ENCODE peak calls at places on chromosomes 6 and 20, in six cellular contexts. N, L, I, M, F and C are unnamed samples.

GRCh38 chr6:37633581-37634237 is 64.0 kb downstream of the MDGA1 start:
- DNase-seq in M (no peak), F (no peak), I (no peak), L (no peak), N (no peak), C (no peak)

GRCh38 chr6:3746696-3747095 is 4.8 kb downstream of the PXDC1 start:
- DNase-seq in N (no peak), F (no peak), I (no peak), M (no peak), L (no peak), C (no peak)

GRCh38 chr6:163436843-163437242 is 22.3 kb downstream of the QKI start:
- DNase-seq in I (no peak), M (no peak), F (no peak), N (no peak), L (no peak), C (no peak)

GRCh38 chr6:16925461-16925860 is 164.2 kb upstream of the ATXN1 start:
- DNase-seq in F (no peak), L (no peak), I (no peak), N (no peak), M (no peak), C (no peak)

GRCh38 chr6:150427823-150428222 is 59.0 kb downstream of the IYD start:
- DNase-seq in I (no peak), N (no peak), M (no peak), F (no peak), L (no peak), C (no peak)

GRCh38 chr20:50695144-50695872 is 4.0 kb upstream of the RIPOR3 start:
- DNase-seq in F (no peak), I (no peak), M (no peak), N (no peak), L (no peak), C (no peak)

GRCh38 chr6:157898169-157898568 is 75.1 kb downstream of the SNX9 start:
- DNase-seq in N (no peak), I (no peak), M (no peak), L (no peak), F (no peak), C (peak)

GRCh38 chr6:88268508-88268907 is 102.4 kb upstream of the CNR1 start:
- DNase-seq in I (no peak), M (no peak), F (no peak), L (no peak), N (no peak), C (no peak)

GRCh38 chr6:68994561-68994960 is 359.5 kb downstream of the ADGRB3 start:
- DNase-seq in L (no peak), F (no peak), I (no peak), N (no peak), M (no peak), C (no peak)

GRCh38 chr6:90940812-90941481 is 354.1 kb upstream of the MAP3K7 start:
- DNase-seq in F (no peak), M (peak), I (peak), N (no peak), L (no peak), C (peak)

GRCh38 chr6:8177721-8178120 is 75.4 kb upstream of the EEF1E1 start:
- DNase-seq in F (no peak), M (no peak), N (no peak), I (no peak), L (no peak), C (no peak)

GRCh38 chr6:88013015-88013414 is 34.6 kb upstream of the SPACA1 start:
- DNase-seq in I (no peak), N (no peak), L (no peak), M (no peak), F (no peak), C (no peak)

GRCh38 chr6:42368156-42368555 is 83.6 kb downstream of the TRERF1 start:
- DNase-seq in I (no peak), M (no peak), L (peak), F (no peak), N (no peak), C (no peak)

GRCh38 chr6:161918608-161919205 is 644.8 kb upstream of the AGPAT4 start:
- DNase-seq in L (no peak), I (no peak), F (no peak), N (no peak), M (no peak), C (no peak)

GRCh38 chr6:138500045-138500665 is 861 bp upstream of the NHSL1 start:
- DNase-seq in L (no peak), M (no peak), F (no peak), N (no peak), I (no peak), C (no peak)

GRCh38 chr6:70080443-70081062 is 214.2 kb downstream of the COL19A1 start:
- DNase-seq in N (no peak), M (peak), L (no peak), I (no peak), F (no peak), C (no peak)

GRCh38 chr20:5078399-5078958 is 41.3 kb downstream of the PCNA start:
- DNase-seq in L (peak), I (no peak), N (no peak), F (no peak), M (no peak), C (peak)

GRCh38 chr20:21707267-21707666 is 1.8 kb downstream of the PAX1 start:
- DNase-seq in I (no peak), N (no peak), L (no peak), M (no peak), F (no peak), C (no peak)

GRCh38 chr20:21705466-21706344 is at the start of gene PAX1:
- DNase-seq in L (no peak), F (no peak), M (peak), I (no peak), N (peak), C (no peak)

GRCh38 chr20:21707999-21708737 is 2.7 kb downstream of the PAX1 start:
- DNase-seq in M (peak), N (no peak), L (no peak), F (no peak), I (no peak), C (no peak)

GRCh38 chr20:21704408-21705385 is 767 bp upstream of the PAX1 start:
- DNase-seq in I (no peak), M (peak), F (no peak), L (no peak), N (peak), C (no peak)

DNA sequence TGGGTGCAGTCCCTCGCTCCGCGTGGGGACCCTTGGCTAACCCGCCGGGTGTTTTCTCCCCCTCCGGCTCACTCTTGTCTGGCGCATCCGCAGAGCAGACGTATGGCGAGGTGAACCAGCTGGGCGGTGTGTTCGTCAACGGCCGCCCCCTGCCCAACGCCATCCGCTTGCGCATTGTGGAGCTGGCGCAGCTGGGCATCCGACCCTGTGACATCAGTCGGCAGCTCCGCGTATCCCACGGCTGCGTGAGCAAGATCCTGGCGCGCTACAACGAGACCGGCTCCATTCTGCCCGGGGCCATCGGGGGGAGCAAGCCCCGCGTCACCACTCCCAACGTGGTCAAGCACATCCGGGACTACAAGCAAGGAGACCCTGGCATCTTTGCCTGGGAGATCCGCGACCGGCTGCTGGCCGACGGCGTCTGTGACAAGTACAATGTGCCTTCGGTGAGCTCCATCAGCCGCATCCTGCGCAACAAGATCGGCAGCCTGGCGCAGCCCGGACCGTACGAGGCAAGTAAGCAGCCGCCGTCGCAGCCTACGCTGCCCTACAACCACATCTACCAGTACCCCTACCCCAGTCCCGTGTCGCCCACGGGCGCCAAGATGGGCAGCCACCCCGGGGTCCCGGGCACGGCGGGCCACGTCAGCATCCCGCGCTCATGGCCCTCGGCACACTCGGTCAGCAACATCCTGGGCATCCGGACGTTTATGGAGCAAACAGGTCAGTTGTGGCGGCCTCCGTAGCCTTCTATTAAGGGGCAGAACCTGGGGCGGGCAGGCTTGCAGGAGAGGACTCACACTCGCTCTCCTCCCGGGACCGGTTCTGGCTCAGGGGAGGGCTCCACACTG is 1.1 kb downstream of the PAX1 start:
- DNase-seq in N (peak), I (no peak), L (no peak), F (no peak), M (peak), C (no peak)
- TF ChIP-seq POLR2AphosphoS5 in N (no peak), I (no peak), L (no peak), F (no peak), M (no peak), C (no peak)

GRCh38 chr6:153436346-153436745 is 305.3 kb upstream of the RGS17 start:
- DNase-seq in I (no peak), L (no peak), M (peak), N (no peak), F (no peak), C (no peak)

GRCh38 chr6:153437193-153437592 is 306.1 kb upstream of the RGS17 start:
- DNase-seq in F (no peak), L (no peak), M (peak), N (no peak), I (no peak), C (no peak)

DNA sequence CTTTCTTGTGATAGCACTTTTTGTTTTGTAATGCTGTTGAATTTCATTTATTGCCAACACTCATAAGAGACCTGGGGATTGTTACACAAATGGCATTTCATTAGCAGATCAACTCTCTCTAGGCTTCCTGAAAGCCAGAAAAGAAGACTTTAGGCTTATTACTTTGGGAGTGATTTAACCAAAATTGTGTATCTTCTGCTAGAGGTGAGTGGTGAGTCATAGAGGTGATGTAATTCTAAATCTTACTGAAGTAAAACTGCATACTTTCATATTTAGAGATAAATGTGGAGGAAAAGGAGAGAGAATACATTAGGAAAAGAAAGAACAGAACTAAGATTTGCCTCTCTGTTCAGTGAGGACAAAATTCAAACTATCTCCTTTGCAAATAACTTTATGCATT is 304.7 kb upstream of the RGS17 start:
- DNase-seq in N (no peak), F (no peak), L (no peak), I (no peak), M (no peak), C (no peak)
- TF ChIP-seq POLR2AphosphoS5 in N (no peak), F (no peak), L (no peak), I (no peak), M (no peak), C (no peak)

GRCh38 chr20:44909872-44910689 is at the start of gene PABPC1L:
- DNase-seq in I (peak), N (peak), F (peak), M (peak), L (peak), C (no peak)
- TF ChIP-seq POLR2AphosphoS5 in I (peak), N (no peak), F (peak), M (peak), L (peak), C (peak)

GRCh38 chr6:13674533-13675190 is 37.0 kb downstream of the RANBP9 start:
- DNase-seq in N (no peak), I (no peak), L (no peak), M (no peak), F (no peak), C (no peak)
- TF ChIP-seq POLR2AphosphoS5 in N (no peak), I (no peak), L (no peak), M (no peak), F (no peak), C (no peak)